ENCODE peak calls at places on chromosomes 12 and 14, in seven cellular contexts. I is nephron progenitor cell, Q is H4, G is psoas muscle, J is T-helper 17 cell, D is kidney, M is endothelial cell. H is an unnamed sample.

GRCh38 chr12:82671673-82672195 is 15.0 kb upstream of the TMTC2 start:
- DNase-seq in I (no peak), Q (no peak), G (no peak), J (no peak), D (no peak), M (no peak), H (no peak)

GRCh38 chr12:3101309-3102022 is 24.3 kb downstream of the TSPAN9 start:
- DNase-seq in I (no peak), Q (no peak), G (no peak), J (no peak), D (no peak), M (no peak), H (no peak)

GRCh38 chr12:81809829-81810595 is 50.9 kb upstream of the PPFIA2 start:
- DNase-seq in I (no peak), Q (no peak), G (no peak), J (no peak), D (no peak), M (no peak), H (no peak)

GRCh38 chr14:54784657-54785056 is 118.0 kb downstream of the GCH1 start:
- DNase-seq in I (no peak), Q (no peak), G (peak), J (no peak), D (peak), M (no peak), H (no peak)

GRCh38 chr12:95918194-95918993 is 24.0 kb downstream of the CCDC38 start:
- DNase-seq in I (peak), Q (peak), G (no peak), J (no peak), D (no peak), M (peak), H (peak)

GRCh38 chr14:101499080-101499479 is 62.2 kb upstream of the DIO3 start:
- DNase-seq in I (no peak), Q (no peak), G (no peak), J (no peak), D (peak), M (no peak), H (no peak)

GRCh38 chr14:68486033-68486732 is 306.7 kb downstream of the ZFP36L1 start:
- DNase-seq in I (no peak), Q (no peak), G (no peak), J (no peak), D (no peak), M (no peak), H (no peak)

GRCh38 chr12:28868414-28868813 is 280.7 kb upstream of the FAR2 start:
- DNase-seq in I (no peak), Q (no peak), G (no peak), J (no peak), D (no peak), M (no peak), H (no peak)

GRCh38 chr12:108484431-108484830 is 30.6 kb upstream of the FICD start:
- DNase-seq in I (no peak), Q (no peak), G (no peak), J (no peak), D (no peak), M (no peak), H (no peak)

GRCh38 chr14:37413504-37414003 is 181.5 kb downstream of the FOXA1 start:
- DNase-seq in I (no peak), Q (no peak), G (no peak), J (no peak), D (no peak), M (no peak), H (no peak)

GRCh38 chr14:60665178-60665555 is 15.9 kb upstream of the SIX1 start:
- DNase-seq in I (no peak), Q (no peak), G (no peak), J (no peak), D (no peak), M (no peak), H (no peak)

GRCh38 chr14:56202256-56202655 is 84.0 kb downstream of the PELI2 start:
- DNase-seq in I (no peak), Q (no peak), G (no peak), J (no peak), D (no peak), M (no peak), H (no peak)

GRCh38 chr12:8662592-8662991 is at the start of gene MFAP5:
- DNase-seq in I (no peak), Q (no peak), G (no peak), J (no peak), D (no peak), M (no peak), H (no peak)

GRCh38 chr12:56601503-56601902 is 28.6 kb downstream of the BAZ2A start:
- DNase-seq in I (peak), Q (no peak), G (no peak), J (no peak), D (no peak), M (peak), H (no peak)

GRCh38 chr12:121278450-121279375 is 17.8 kb downstream of the CAMKK2 start:
- DNase-seq in I (no peak), Q (no peak), G (peak), J (no peak), D (peak), M (no peak), H (peak)

GRCh38 chr12:109736552-109737108 is 23.0 kb downstream of the FAM222A start:
- DNase-seq in I (peak), Q (peak), G (peak), J (peak), D (peak), M (peak), H (no peak)

GRCh38 chr14:91399868-91400640 is 17.6 kb downstream of the CCDC88C start:
- DNase-seq in I (no peak), Q (no peak), G (no peak), J (no peak), D (no peak), M (no peak), H (no peak)

GRCh38 chr12:68406134-68406576 is 74.0 kb upstream of the MDM1 start:
- DNase-seq in I (no peak), Q (peak), G (peak), J (no peak), D (peak), M (peak), H (peak)

GRCh38 chr12:1579626-1580025 is 14.8 kb downstream of the FBXL14 start:
- DNase-seq in I (no peak), Q (no peak), G (no peak), J (no peak), D (no peak), M (no peak), H (no peak)

GRCh38 chr14:75088566-75089373 is 19.3 kb downstream of the ZC2HC1C start:
- DNase-seq in I (peak), Q (peak), G (no peak), J (no peak), D (no peak), M (peak), H (peak)

GRCh38 chr12:25087596-25087995 is 107.4 kb downstream of the DNAI7 start:
- DNase-seq in I (no peak), Q (no peak), G (no peak), J (no peak), D (no peak), M (no peak), H (no peak)

GRCh38 chr14:61420326-61420725 is 98.9 kb downstream of the PRKCH start:
- DNase-seq in I (no peak), Q (peak), G (no peak), J (no peak), D (no peak), M (no peak), H (no peak)

GRCh38 chr14:50060871-50061663 is 55.3 kb downstream of the VCPKMT start:
- DNase-seq in I (no peak), Q (peak), G (peak), J (no peak), D (no peak), M (peak), H (no peak)

GRCh38 chr14:25042362-25043299 is 7.3 kb downstream of the STXBP6 start:
- DNase-seq in I (no peak), Q (peak), G (no peak), J (no peak), D (no peak), M (peak), H (no peak)

GRCh38 chr14:101408077-101408831 is 153.0 kb upstream of the DIO3 start:
- DNase-seq in I (no peak), Q (no peak), G (no peak), J (no peak), D (no peak), M (no peak), H (no peak)

GRCh38 chr12:1915082-1915968 is 3.1 kb downstream of the CACNA2D4 start:
- DNase-seq in I (no peak), Q (no peak), G (no peak), J (peak), D (no peak), M (no peak), H (peak)

H was measured in lung.